ENCODE peak calls at places on chromosomes 3 and 15, in eight cellular contexts. One of them, this sample, is unnamed.

GRCh38 chr3:102531686-102532085 is 96.9 kb downstream of the ZPLD1 start:
- DNase-seq in IMR-90: no peak
- DNase-seq in neural progenitor cell: no peak
- DNase-seq in K562: no peak
- DNase-seq in MM.1S: no peak
- DNase-seq in breast epithelium: no peak
- DNase-seq in bronchial epithelial cell: peak; percentile 38
- DNase-seq in GM20000: no peak
- DNase-seq in this sample: no peak

GRCh38 chr3:17761563-17761962 is 19.1 kb upstream of the TBC1D5 start:
- DNase-seq in IMR-90: no peak
- DNase-seq in neural progenitor cell: no peak
- DNase-seq in K562: no peak
- DNase-seq in MM.1S: no peak
- DNase-seq in breast epithelium: no peak
- DNase-seq in bronchial epithelial cell: no peak
- DNase-seq in GM20000: no peak
- DNase-seq in this sample: no peak

GRCh38 chr3:37223084-37223975 is 48.9 kb upstream of the LRRFIP2 start:
- DNase-seq in IMR-90: peak; percentile 43
- DNase-seq in neural progenitor cell: no peak
- DNase-seq in K562: no peak
- DNase-seq in MM.1S: peak; percentile 57
- DNase-seq in breast epithelium: no peak
- DNase-seq in bronchial epithelial cell: no peak
- DNase-seq in GM20000: no peak
- DNase-seq in this sample: no peak

GRCh38 chr3:139830817-139831216 is 104.2 kb upstream of the CLSTN2 start:
- DNase-seq in IMR-90: no peak
- DNase-seq in neural progenitor cell: peak; percentile 57
- DNase-seq in K562: no peak
- DNase-seq in MM.1S: no peak
- DNase-seq in breast epithelium: no peak
- DNase-seq in bronchial epithelial cell: no peak
- DNase-seq in GM20000: no peak
- DNase-seq in this sample: no peak

GRCh38 chr15:78034495-78035191 is 42.9 kb downstream of the TBC1D2B start:
- DNase-seq in IMR-90: peak; percentile 38
- DNase-seq in neural progenitor cell: no peak
- DNase-seq in K562: no peak
- DNase-seq in MM.1S: peak; percentile 87
- DNase-seq in breast epithelium: no peak
- DNase-seq in bronchial epithelial cell: peak; percentile 43
- DNase-seq in GM20000: peak; percentile 51
- DNase-seq in this sample: peak; percentile 33

GRCh38 chr3:76405196-76405595 is 619.8 kb upstream of the ZNF717 start:
- DNase-seq in IMR-90: peak; percentile 69
- DNase-seq in neural progenitor cell: no peak
- DNase-seq in K562: no peak
- DNase-seq in MM.1S: no peak
- DNase-seq in breast epithelium: no peak
- DNase-seq in bronchial epithelial cell: peak; percentile 10
- DNase-seq in GM20000: no peak
- DNase-seq in this sample: no peak

GRCh38 chr3:191441687-191442086 is 19.3 kb upstream of the PYDC2 start:
- DNase-seq in IMR-90: no peak
- DNase-seq in neural progenitor cell: no peak
- DNase-seq in K562: no peak
- DNase-seq in MM.1S: no peak
- DNase-seq in breast epithelium: no peak
- DNase-seq in bronchial epithelial cell: no peak
- DNase-seq in GM20000: no peak
- DNase-seq in this sample: no peak

GRCh38 chr15:97804950-97805349 is 155.6 kb upstream of the ARRDC4 start:
- DNase-seq in IMR-90: no peak
- DNase-seq in neural progenitor cell: no peak
- DNase-seq in K562: no peak
- DNase-seq in MM.1S: no peak
- DNase-seq in breast epithelium: no peak
- DNase-seq in bronchial epithelial cell: no peak
- DNase-seq in GM20000: no peak
- DNase-seq in this sample: no peak

DNA sequence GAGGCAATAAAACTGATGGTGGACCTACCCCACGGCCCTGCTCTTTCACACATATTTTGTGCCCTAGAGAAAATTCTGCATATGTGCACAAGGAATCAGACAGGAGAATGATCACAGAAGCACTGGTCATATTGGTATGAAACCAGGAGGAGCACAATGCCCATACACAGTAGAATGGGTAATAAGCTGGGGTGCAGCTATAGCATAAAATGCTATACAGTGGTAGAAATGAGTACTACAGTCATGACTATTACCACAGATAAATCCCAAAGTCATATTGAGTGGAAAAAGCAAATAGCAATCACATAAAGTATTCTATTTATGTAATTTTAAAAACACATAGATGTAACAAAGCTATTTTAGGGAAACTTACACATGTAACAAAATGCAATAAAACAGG is 175.9 kb upstream of the SLC24A5 start:
- DNase-seq in IMR-90: no peak
- DNase-seq in neural progenitor cell: no peak
- DNase-seq in K562: no peak
- DNase-seq in MM.1S: no peak
- DNase-seq in breast epithelium: no peak
- DNase-seq in bronchial epithelial cell: no peak
- DNase-seq in GM20000: no peak
- DNase-seq in this sample: no peak
- TF ChIP-seq CTCF in IMR-90: no peak
- TF ChIP-seq CTCF in neural progenitor cell: peak; percentile 4
- TF ChIP-seq CTCF in K562: no peak
- TF ChIP-seq CTCF in MM.1S: no peak
- TF ChIP-seq CTCF in breast epithelium: no peak
- TF ChIP-seq CTCF in bronchial epithelial cell: no peak
- TF ChIP-seq CTCF in GM20000: no peak
- TF ChIP-seq CTCF in this sample: no peak

DNA sequence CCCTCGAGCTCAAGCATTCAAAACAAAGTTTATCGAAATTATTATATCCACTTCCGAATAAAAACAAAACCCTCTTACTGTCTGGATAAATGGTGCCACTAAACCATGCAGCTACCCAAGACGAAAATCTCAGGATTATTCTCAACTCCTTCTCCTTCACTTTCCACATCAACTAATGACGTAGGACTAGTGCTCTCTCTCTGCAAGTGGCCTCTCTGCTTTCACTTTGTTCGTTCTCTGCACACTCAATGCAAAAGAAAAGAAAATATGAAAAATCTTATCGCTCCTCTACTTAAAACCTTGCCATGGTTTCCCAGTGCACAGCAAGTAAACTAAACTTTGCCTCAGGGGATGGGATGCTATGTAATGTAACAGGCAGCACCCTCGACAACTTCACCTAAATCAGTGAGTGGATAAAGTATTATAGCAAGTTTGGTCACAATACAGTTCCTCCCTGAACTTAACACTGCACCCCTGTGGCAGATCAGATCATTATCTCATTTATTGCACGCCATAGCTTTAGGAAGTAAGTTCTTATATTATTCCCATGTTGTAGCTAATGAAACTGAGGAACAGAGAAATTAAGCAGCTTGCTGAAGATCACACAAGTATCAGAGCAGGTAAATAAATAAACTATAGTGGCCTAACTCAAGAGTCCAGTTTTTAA is 262.7 kb upstream of the GADL1 start:
- DNase-seq in IMR-90: no peak
- DNase-seq in neural progenitor cell: no peak
- DNase-seq in K562: no peak
- DNase-seq in MM.1S: no peak
- DNase-seq in breast epithelium: no peak
- DNase-seq in bronchial epithelial cell: no peak
- DNase-seq in GM20000: no peak
- DNase-seq in this sample: no peak
- TF ChIP-seq CTCF in IMR-90: no peak
- TF ChIP-seq CTCF in neural progenitor cell: no peak
- TF ChIP-seq CTCF in K562: no peak
- TF ChIP-seq CTCF in MM.1S: peak; percentile 23
- TF ChIP-seq CTCF in breast epithelium: no peak
- TF ChIP-seq CTCF in bronchial epithelial cell: no peak
- TF ChIP-seq CTCF in GM20000: no peak
- TF ChIP-seq CTCF in this sample: peak; percentile 24

GRCh38 chr3:55434789-55435188 is 52.3 kb downstream of the WNT5A start:
- DNase-seq in IMR-90: peak; percentile 21
- DNase-seq in neural progenitor cell: peak; percentile 45
- DNase-seq in K562: peak; percentile 19
- DNase-seq in MM.1S: peak; percentile 60
- DNase-seq in breast epithelium: no peak
- DNase-seq in bronchial epithelial cell: peak; percentile 13
- DNase-seq in GM20000: peak; percentile 18
- DNase-seq in this sample: peak; percentile 20
- TF ChIP-seq CTCF in IMR-90: peak; percentile 31
- TF ChIP-seq CTCF in neural progenitor cell: peak; percentile 61
- TF ChIP-seq CTCF in K562: peak; percentile 44
- TF ChIP-seq CTCF in MM.1S: peak; percentile 79
- TF ChIP-seq CTCF in breast epithelium: no peak
- TF ChIP-seq CTCF in bronchial epithelial cell: peak; percentile 43
- TF ChIP-seq CTCF in GM20000: peak; percentile 66
- TF ChIP-seq CTCF in this sample: peak; percentile 74

GRCh38 chr15:41660235-41661077 is at the start of gene MGA:
- DNase-seq in IMR-90: peak; percentile 92
- DNase-seq in neural progenitor cell: peak; percentile 98
- DNase-seq in K562: peak; percentile 91
- DNase-seq in MM.1S: peak; percentile 98
- DNase-seq in breast epithelium: peak; percentile 83
- DNase-seq in bronchial epithelial cell: peak; percentile 81
- DNase-seq in GM20000: peak; percentile 92
- DNase-seq in this sample: peak; percentile 93
- TF ChIP-seq CTCF in IMR-90: peak; percentile 22
- TF ChIP-seq CTCF in neural progenitor cell: peak; percentile 36
- TF ChIP-seq CTCF in K562: peak; percentile 45
- TF ChIP-seq CTCF in MM.1S: no peak
- TF ChIP-seq CTCF in breast epithelium: no peak
- TF ChIP-seq CTCF in bronchial epithelial cell: no peak
- TF ChIP-seq CTCF in GM20000: no peak
- TF ChIP-seq CTCF in this sample: peak; percentile 11

DNA sequence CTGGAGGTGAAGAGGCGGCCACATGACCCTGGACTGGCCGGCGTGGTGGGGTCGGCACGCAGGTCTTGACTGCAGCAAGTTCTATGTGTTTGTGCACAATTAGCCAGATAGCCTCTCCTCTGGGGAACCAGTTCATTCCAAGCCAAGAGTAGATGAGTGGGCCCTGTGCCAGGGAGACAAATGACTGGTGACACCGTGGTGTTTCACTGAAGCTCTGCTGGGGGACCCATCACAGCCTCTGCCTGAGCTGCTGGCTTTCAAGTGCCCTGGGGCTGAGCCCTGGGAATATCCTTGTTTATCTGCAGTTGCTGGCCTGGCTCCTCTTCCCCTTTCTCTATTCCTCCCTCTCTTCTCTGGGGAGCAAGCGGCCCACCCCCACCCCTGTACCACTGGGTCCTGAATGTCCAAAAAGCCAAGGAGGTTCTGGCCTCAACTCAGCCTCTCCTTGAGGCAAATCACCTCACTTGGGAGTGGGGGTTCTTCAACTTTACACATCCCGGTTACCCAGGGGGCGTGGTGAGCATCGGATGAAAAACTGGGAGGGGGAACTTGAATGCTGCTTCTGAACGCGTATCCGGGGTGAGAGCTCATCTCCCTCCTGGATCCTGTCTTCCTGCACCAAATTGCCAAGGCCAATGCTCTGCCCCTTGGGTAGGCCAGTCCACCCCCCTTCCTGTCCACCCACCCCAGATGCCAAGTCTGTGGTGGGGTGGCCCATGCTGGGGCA is 199.6 kb upstream of the LYSMD4 start:
- DNase-seq in IMR-90: no peak
- DNase-seq in neural progenitor cell: no peak
- DNase-seq in K562: no peak
- DNase-seq in MM.1S: no peak
- DNase-seq in breast epithelium: no peak
- DNase-seq in bronchial epithelial cell: no peak
- DNase-seq in GM20000: no peak
- DNase-seq in this sample: no peak
- TF ChIP-seq CTCF in IMR-90: no peak
- TF ChIP-seq CTCF in neural progenitor cell: no peak
- TF ChIP-seq CTCF in K562: no peak
- TF ChIP-seq CTCF in MM.1S: no peak
- TF ChIP-seq CTCF in breast epithelium: no peak
- TF ChIP-seq CTCF in bronchial epithelial cell: no peak
- TF ChIP-seq CTCF in GM20000: no peak
- TF ChIP-seq CTCF in this sample: no peak

GRCh38 chr3:66138336-66139234 is 82.2 kb upstream of the SLC25A26 start:
- DNase-seq in IMR-90: peak; percentile 68
- DNase-seq in neural progenitor cell: peak; percentile 79
- DNase-seq in K562: peak; percentile 6
- DNase-seq in MM.1S: peak; percentile 41
- DNase-seq in breast epithelium: peak; percentile 41
- DNase-seq in bronchial epithelial cell: peak; percentile 60
- DNase-seq in GM20000: peak; percentile 49
- DNase-seq in this sample: peak; percentile 39
- TF ChIP-seq CTCF in IMR-90: peak; percentile 83
- TF ChIP-seq CTCF in neural progenitor cell: peak; percentile 84
- TF ChIP-seq CTCF in K562: peak; percentile 53
- TF ChIP-seq CTCF in MM.1S: peak; percentile 78
- TF ChIP-seq CTCF in breast epithelium: peak; percentile 74
- TF ChIP-seq CTCF in bronchial epithelial cell: peak; percentile 79
- TF ChIP-seq CTCF in GM20000: peak; percentile 49
- TF ChIP-seq CTCF in this sample: peak; percentile 68

DNA sequence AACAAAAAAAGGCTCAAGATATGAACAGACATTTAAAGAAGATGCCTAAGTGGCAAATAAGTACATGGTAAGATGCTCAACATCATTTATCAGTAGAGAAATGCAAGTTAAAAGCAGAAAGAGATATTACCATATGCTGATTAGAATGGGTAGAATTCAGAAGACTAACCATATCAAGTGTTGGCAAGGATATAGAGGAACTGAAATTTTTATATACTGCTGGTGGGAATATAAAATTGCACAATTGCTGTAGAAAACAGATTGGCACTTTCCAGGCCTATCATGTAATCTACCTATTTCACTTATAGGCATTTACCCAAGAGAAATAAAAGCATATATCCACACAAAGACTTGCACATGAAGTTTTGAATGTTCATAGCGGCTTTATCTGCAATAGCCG is 17.1 kb downstream of the SLC28A1 start:
- DNase-seq in IMR-90: no peak
- DNase-seq in neural progenitor cell: no peak
- DNase-seq in K562: no peak
- DNase-seq in MM.1S: no peak
- DNase-seq in breast epithelium: no peak
- DNase-seq in bronchial epithelial cell: no peak
- DNase-seq in GM20000: no peak
- DNase-seq in this sample: no peak
- TF ChIP-seq CTCF in IMR-90: no peak
- TF ChIP-seq CTCF in neural progenitor cell: no peak
- TF ChIP-seq CTCF in K562: no peak
- TF ChIP-seq CTCF in MM.1S: no peak
- TF ChIP-seq CTCF in breast epithelium: no peak
- TF ChIP-seq CTCF in bronchial epithelial cell: no peak
- TF ChIP-seq CTCF in GM20000: no peak
- TF ChIP-seq CTCF in this sample: no peak